ENCODE peak calls at places on chromosomes 5 and 9, in five cellular contexts. Y is H1, T is GM12878, N is HepG2, C is HCT116. M is an unnamed sample.

GRCh38 chr5:142798099-142798768 is 28.1 kb downstream of the ARHGAP26 start:
- DNase-seq in Y (no peak), T (no peak), N (peak; percentile 46), C (no peak), M (no peak)

GRCh38 chr9:107208121-107208520 is 75.0 kb upstream of the RAD23B start:
- DNase-seq in Y (no peak), T (no peak), N (no peak), C (no peak), M (no peak)

GRCh38 chr5:39503148-39503547 is 78.4 kb upstream of the DAB2 start:
- DNase-seq in Y (no peak), T (no peak), N (no peak), C (no peak), M (no peak)

GRCh38 chr5:129963359-129963758 is 59.1 kb downstream of the CHSY3 start:
- DNase-seq in Y (no peak), T (no peak), N (no peak), C (no peak), M (no peak)

GRCh38 chr9:123684393-123685149 is 245.4 kb downstream of the DENND1A start:
- DNase-seq in Y (no peak), T (no peak), N (no peak), C (no peak), M (no peak)

GRCh38 chr5:146344155-146345118 is 5.8 kb downstream of the POU4F3 start:
- DNase-seq in Y (peak; percentile 73), T (no peak), N (no peak), C (no peak), M (peak; percentile 27)

GRCh38 chr5:7679663-7680062 is 171.3 kb downstream of the CFAP90 start:
- DNase-seq in Y (no peak), T (no peak), N (no peak), C (no peak), M (no peak)

GRCh38 chr9:91192379-91192775 is 169.3 kb downstream of the AUH start:
- DNase-seq in Y (no peak), T (no peak), N (peak; percentile 30), C (no peak), M (no peak)

GRCh38 chr5:16934123-16934522 is 2.0 kb downstream of the MYO10 start:
- DNase-seq in Y (peak; percentile 51), T (no peak), N (peak; percentile 25), C (peak; percentile 63), M (peak; percentile 65)

GRCh38 chr5:157269165-157269671 is 3.3 kb downstream of the CYFIP2 start:
- DNase-seq in Y (no peak), T (no peak), N (no peak), C (no peak), M (no peak)

GRCh38 chr9:91274950-91275349 is 86.8 kb downstream of the AUH start:
- DNase-seq in Y (no peak), T (no peak), N (no peak), C (no peak), M (no peak)

GRCh38 chr5:142568271-142568995 is 117.5 kb downstream of the FGF1 start:
- DNase-seq in Y (no peak), T (no peak), N (no peak), C (no peak), M (no peak)

GRCh38 chr5:32852535-32852934 is 141.4 kb downstream of the NPR3 start:
- DNase-seq in Y (peak; percentile 33), T (no peak), N (peak; percentile 22), C (no peak), M (no peak)

GRCh38 chr5:171520300-171521170 is 101.1 kb downstream of the FGF18 start:
- DNase-seq in Y (peak; percentile 49), T (no peak), N (no peak), C (no peak), M (no peak)

GRCh38 chr5:98827161-98827560 is 53.7 kb downstream of the RGMB start:
- DNase-seq in Y (no peak), T (no peak), N (peak; percentile 32), C (peak; percentile 45), M (peak; percentile 29)

GRCh38 chr5:134500699-134501430 is 24.6 kb upstream of the JADE2 start:
- DNase-seq in Y (no peak), T (no peak), N (no peak), C (no peak), M (no peak)

GRCh38 chr5:175351126-175351525 is 92.9 kb downstream of the DRD1 start:
- DNase-seq in Y (no peak), T (no peak), N (no peak), C (no peak), M (no peak)

GRCh38 chr9:133825555-133826198 is 87.5 kb upstream of the SARDH start:
- DNase-seq in Y (no peak), T (no peak), N (no peak), C (no peak), M (no peak)

GRCh38 chr5:135131801-135132675 is 98.0 kb upstream of the PITX1 start:
- DNase-seq in Y (no peak), T (no peak), N (no peak), C (no peak), M (no peak)

GRCh38 chr9:127778280-127779135 is at the start of gene SH2D3C:
- DNase-seq in Y (no peak), T (no peak), N (no peak), C (no peak), M (peak; percentile 37)
- TF ChIP-seq SP1 in Y (no peak), T (no peak), N (no peak), C (no peak), M (no peak)

DNA sequence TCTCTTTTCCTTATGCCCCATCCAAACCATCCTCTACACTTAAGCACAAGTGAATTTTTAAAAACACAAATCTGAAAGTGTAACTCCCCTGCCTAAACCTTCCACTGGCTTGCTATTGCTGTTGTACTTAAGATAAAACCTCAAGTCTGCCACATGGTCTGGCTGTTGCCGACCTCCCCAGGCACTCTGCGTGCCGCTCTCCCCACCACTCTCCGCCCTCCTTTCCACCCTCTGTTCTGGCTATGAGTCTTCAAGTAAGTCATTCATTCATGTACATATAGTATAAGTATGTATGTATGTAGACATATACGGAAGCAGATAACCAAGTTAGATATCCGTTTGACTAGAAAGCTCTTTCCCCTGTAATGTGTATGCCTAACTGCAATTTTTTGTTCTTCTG is 94.7 kb upstream of the ANKRD55 start:
- DNase-seq in Y (no peak), T (peak; percentile 19), N (no peak), C (no peak), M (no peak)
- TF ChIP-seq JUND in Y (no peak), T (no peak), N (no peak), C (no peak), M (no peak)

GRCh38 chr9:886886-887285 is 45.4 kb downstream of the DMRT1 start:
- DNase-seq in Y (no peak), T (no peak), N (no peak), C (no peak), M (no peak)
- TF ChIP-seq SP1 in Y (no peak), T (no peak), N (no peak), C (no peak), M (no peak)

DNA sequence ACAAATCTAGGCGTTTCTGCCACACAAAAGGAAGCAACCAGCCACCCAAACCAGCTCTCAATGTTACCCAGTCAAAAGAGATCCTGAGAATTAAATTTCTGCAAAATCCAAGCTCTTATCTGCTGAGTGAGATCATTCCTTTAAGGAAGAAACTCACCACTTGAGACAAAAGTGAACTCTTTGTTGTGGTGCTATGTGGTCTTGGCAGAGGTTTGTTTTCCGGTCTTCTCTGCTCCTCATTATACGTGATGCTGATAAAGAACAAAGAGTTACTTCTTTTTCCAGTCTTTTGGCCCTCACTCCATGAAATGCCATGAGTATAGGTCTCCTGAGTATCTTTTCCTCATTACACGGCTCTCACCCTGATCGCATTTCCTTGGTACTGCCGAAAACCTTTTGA is 82.1 kb downstream of the PRKACG start:
- DNase-seq in Y (no peak), T (no peak), N (no peak), C (no peak), M (no peak)
- TF ChIP-seq JUND in Y (no peak), T (no peak), N (no peak), C (no peak), M (no peak)

GRCh38 chr9:121596515-121596914 is 54.9 kb upstream of the DAB2IP start:
- DNase-seq in Y (no peak), T (no peak), N (no peak), C (no peak), M (no peak)

GRCh38 chr9:121599872-121600585 is 51.4 kb upstream of the DAB2IP start:
- DNase-seq in Y (no peak), T (no peak), N (no peak), C (no peak), M (no peak)

GRCh38 chr9:121599186-121599871 is 52.1 kb upstream of the DAB2IP start:
- DNase-seq in Y (peak; percentile 68), T (no peak), N (peak; percentile 64), C (peak; percentile 71), M (no peak)

GRCh38 chr9:121597693-121598166 is 53.7 kb upstream of the DAB2IP start:
- DNase-seq in Y (no peak), T (no peak), N (no peak), C (no peak), M (no peak)

DNA sequence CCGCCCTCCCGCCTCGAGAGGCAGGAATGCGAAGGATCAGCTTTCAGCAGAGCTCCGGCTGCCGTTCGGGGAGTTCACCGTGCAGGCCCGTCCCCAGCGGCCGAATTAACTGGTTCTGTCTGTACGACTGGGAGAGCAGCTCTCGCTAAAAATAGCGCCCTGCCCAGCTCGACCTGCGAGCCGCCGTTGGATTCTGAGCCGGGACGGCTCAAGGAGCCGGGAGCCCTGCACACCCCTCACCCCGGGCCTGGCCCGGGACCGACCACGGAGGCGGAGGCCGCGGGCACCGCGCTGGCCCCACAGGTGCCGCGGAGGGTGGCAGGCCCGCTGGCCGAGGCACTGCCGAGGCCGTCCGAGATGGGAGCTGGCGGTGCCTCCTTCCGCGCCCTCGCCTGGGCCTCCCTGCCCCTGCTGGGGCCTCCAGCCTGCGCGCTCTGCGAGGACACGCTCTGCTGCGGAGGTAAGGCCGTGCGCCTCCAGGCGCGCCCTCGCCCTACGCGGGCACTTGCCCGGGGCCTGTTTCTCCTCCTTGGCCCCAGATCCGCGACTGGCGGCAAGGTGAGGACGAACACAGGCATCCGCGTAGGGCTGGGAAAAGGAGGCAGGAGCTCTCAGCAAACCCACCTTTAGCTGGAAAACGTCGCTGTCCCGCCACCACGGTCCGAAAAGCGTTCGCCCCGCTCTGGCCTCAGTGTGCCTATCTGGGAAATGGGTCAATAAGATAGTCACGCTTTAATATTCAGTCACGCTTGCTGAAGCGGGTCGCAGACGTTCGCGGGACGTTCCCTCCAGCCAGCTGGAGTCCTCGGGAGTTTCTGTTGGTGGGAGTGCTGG is 53.0 kb upstream of the DAB2IP start:
- DNase-seq in Y (peak; percentile 81), T (no peak), N (no peak), C (peak; percentile 67), M (no peak)
- TF ChIP-seq SP1 in Y (no peak), T (no peak), N (no peak), C (no peak), M (no peak)

DNA sequence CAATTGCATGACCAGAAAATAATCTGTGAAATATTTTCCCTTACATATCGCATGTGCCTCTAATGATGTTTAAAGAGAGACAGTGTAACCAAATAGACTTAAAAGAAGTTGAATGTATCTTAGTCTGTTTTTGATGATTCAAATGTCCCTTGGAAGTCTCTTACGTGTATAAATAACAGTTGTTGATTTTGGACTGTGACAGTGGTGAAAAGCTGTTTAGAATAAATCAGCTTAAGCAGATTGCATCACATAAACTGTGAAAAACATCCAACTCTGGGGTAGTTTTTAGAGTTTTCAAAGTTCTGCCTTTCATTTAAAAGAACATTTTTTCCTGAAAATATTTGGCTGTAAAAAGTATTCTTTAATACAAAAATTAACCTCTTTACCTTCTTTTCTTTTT is 301.1 kb downstream of the PRR16 start:
- DNase-seq in Y (no peak), T (no peak), N (no peak), C (no peak), M (no peak)
- TF ChIP-seq JUND in Y (no peak), T (no peak), N (no peak), C (no peak), M (no peak)

GRCh38 chr5:73727470-73727869 is 101.5 kb downstream of the ARHGEF28 start:
- DNase-seq in Y (no peak), T (no peak), N (no peak), C (no peak), M (no peak)
- TF ChIP-seq SP1 in Y (no peak), T (no peak), N (no peak), C (no peak), M (no peak)